ENCODE peak calls at places on chromosomes 4 and X, in eight cellular contexts. T is prostate gland, B is GM10248, O is nephron progenitor cell, Y is A673, R is stomach, L is type B pancreatic cell, C is RWPE1. N is an unnamed sample.

GRCh38 chr4:14167876-14168510 is 540.5 kb upstream of the BOD1L1 start:
- DNase-seq in T (no peak), B (no peak), O (no peak), Y (no peak), R (no peak), L (no peak), C (peak; percentile 24), N (no peak)

GRCh38 chr4:27684501-27685077 is 823.9 kb downstream of the STIM2 start:
- DNase-seq in T (peak; percentile 25), B (no peak), O (peak; percentile 64), Y (peak; percentile 79), R (peak; percentile 57), L (no peak), C (peak; percentile 19), N (no peak)

GRCh38 chr4:111360906-111361305 is 738.0 kb upstream of the PITX2 start:
- DNase-seq in T (no peak), B (no peak), O (no peak), Y (no peak), R (no peak), L (no peak), C (no peak), N (no peak)

GRCh38 chr4:48024522-48024921 is 8.0 kb downstream of the NIPAL1 start:
- DNase-seq in T (no peak), B (no peak), O (no peak), Y (no peak), R (no peak), L (no peak), C (no peak), N (no peak)

GRCh38 chrX:40418413-40419195 is 162.2 kb upstream of the ATP6AP2 start:
- DNase-seq in T (peak; percentile 28), B (no peak), O (no peak), Y (no peak), R (no peak), L (no peak), C (peak; percentile 3), N (no peak)

GRCh38 chrX:7927259-7928167 is at the start of gene PNPLA4:
- DNase-seq in T (peak; percentile 74), B (peak; percentile 87), O (peak; percentile 76), Y (peak; percentile 84), R (peak; percentile 93), L (peak; percentile 81), C (peak; percentile 64), N (peak; percentile 57)

GRCh38 chrX:139125916-139126315 is 404.6 kb upstream of the F9 start:
- DNase-seq in T (no peak), B (no peak), O (no peak), Y (no peak), R (no peak), L (no peak), C (no peak), N (no peak)

GRCh38 chrX:150038977-150039599 is 100.8 kb upstream of the EOLA2 start:
- DNase-seq in T (no peak), B (no peak), O (no peak), Y (peak; percentile 38), R (no peak), L (no peak), C (no peak), N (no peak)

GRCh38 chr4:25313194-25313895 is 771 bp downstream of the ZCCHC4 start:
- DNase-seq in T (no peak), B (no peak), O (peak; percentile 17), Y (peak; percentile 14), R (no peak), L (no peak), C (peak; percentile 13), N (no peak)

GRCh38 chrX:84339507-84340364 is 151.7 kb upstream of the RPS6KA6 start:
- DNase-seq in T (no peak), B (no peak), O (no peak), Y (peak; percentile 14), R (no peak), L (no peak), C (peak; percentile 1), N (no peak)

GRCh38 chr4:74328501-74328900 is 20.2 kb downstream of the EPGN start:
- DNase-seq in T (no peak), B (no peak), O (no peak), Y (no peak), R (no peak), L (no peak), C (no peak), N (no peak)

GRCh38 chr4:147039991-147040575 is 94.4 kb upstream of the TTC29 start:
- DNase-seq in T (no peak), B (no peak), O (no peak), Y (no peak), R (no peak), L (no peak), C (no peak), N (no peak)

GRCh38 chr4:5753366-5753765 is 42.4 kb downstream of the EVC start:
- DNase-seq in T (no peak), B (no peak), O (no peak), Y (no peak), R (no peak), L (no peak), C (no peak), N (no peak)

GRCh38 chr4:117692538-117692937 is 341.7 kb upstream of the NDST3 start:
- DNase-seq in T (no peak), B (no peak), O (no peak), Y (no peak), R (no peak), L (no peak), C (no peak), N (no peak)
- TF ChIP-seq CTCF in T (no peak), B (no peak), O (no peak), Y (no peak), R (no peak), L (no peak), C (no peak), N (no peak)

DNA sequence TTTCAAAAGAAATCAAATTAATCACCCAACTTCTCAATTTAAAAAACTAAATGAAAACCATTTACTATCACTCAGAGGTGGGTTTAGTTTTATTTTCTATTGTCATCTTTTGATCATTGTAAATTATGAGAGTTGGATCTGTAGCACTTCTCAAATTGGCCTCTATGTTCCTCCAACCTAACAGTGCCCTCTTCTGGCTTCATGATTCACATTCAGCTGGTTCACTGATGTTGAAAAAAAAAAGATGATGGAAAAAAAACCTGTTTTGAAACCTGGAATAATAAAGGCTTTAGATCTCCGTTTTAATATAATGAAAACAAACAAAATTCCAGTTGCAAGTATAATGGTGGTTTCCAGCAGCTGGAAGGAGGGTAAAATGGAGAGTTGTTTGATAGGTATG is 2.4 kb upstream of the NBDY start:
- DNase-seq in T (peak; percentile 4), B (peak; percentile 20), O (no peak), Y (peak; percentile 65), R (no peak), L (no peak), C (no peak), N (no peak)
- TF ChIP-seq CTCF in T (no peak), B (peak; percentile 47), O (peak; percentile 41), Y (peak; percentile 77), R (peak; percentile 52), L (peak; percentile 76), C (peak; percentile 50), N (peak; percentile 47)

GRCh38 chr4:72828864-72829263 is 240.7 kb downstream of the COX18 start:
- DNase-seq in T (no peak), B (no peak), O (no peak), Y (no peak), R (no peak), L (no peak), C (no peak), N (no peak)
- TF ChIP-seq CTCF in T (no peak), B (no peak), O (no peak), Y (no peak), R (no peak), L (no peak), C (no peak), N (no peak)

DNA sequence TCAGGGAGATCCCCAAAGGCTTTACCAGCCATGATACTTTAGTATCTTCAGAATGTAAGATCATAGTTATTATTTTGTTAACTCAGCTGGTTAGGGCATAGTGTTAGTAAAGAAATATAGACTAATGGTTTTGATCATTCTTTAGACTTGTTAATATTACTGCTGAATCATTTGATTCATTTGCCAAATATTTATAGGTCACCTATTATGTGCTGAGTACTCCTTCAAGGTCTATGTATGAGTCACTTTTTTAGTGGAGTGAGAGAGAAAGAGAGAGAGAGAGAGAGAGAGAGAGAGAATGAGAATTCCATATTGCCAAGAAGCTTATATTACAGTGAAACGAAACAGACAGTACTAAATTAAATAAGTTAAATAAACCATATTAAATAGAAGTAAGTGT is 110.3 kb downstream of the UBE2NL start:
- DNase-seq in T (no peak), B (no peak), O (no peak), Y (no peak), R (no peak), L (no peak), C (peak; percentile 7), N (no peak)
- TF ChIP-seq CTCF in T (no peak), B (no peak), O (no peak), Y (no peak), R (no peak), L (no peak), C (no peak), N (no peak)

GRCh38 chrX:144896323-144896722 is 351.0 kb upstream of the SPANXN1 start:
- DNase-seq in T (no peak), B (no peak), O (no peak), Y (peak; percentile 1), R (no peak), L (no peak), C (peak; percentile 0), N (no peak)
- TF ChIP-seq CTCF in T (no peak), B (no peak), O (peak; percentile 48), Y (peak; percentile 32), R (no peak), L (peak; percentile 67), C (peak; percentile 17), N (no peak)

DNA sequence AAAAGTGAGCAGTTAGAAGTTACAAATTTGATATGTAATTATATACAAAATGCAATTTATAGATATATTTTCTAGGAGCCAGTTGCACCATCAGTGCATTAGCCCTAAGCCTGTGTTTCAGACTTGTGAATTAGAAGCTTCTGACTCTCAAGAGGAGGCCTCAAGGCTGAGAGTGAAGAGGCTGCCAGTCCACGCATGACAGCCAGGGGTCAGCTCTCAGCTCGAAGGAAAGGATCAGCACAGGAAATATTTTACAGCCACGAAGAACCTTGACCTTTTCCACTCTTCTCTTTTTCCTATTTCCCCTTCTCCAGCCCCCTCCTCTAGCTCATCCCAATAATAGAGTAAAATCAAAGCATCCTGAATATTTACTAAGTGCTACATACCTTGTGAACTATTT is 642.4 kb downstream of the TRIML1 start:
- DNase-seq in T (no peak), B (no peak), O (peak; percentile 14), Y (peak; percentile 16), R (peak; percentile 31), L (no peak), C (peak; percentile 12), N (no peak)
- TF ChIP-seq CTCF in T (no peak), B (no peak), O (peak; percentile 37), Y (peak; percentile 33), R (peak; percentile 54), L (peak; percentile 66), C (no peak), N (no peak)

DNA sequence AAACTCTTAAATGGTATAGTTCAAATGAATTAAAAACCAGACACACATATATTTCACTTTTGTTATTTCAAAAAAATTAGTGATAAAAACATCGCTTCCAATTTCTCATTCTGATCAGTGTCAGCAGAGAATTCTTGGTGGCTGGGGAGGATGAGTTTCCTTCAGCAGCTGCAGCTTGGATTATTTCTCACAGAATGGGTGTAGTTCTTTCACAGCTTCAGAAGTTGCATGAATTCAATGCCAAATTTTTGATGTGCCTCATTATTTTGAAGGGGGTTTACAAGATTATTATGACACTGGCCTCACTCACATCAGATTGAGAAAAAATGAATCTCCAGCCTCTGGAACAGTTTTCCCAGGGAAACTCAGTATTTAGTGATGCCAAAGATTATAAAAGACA is 184.9 kb upstream of the WDFY3 start:
- DNase-seq in T (no peak), B (no peak), O (no peak), Y (no peak), R (no peak), L (no peak), C (no peak), N (no peak)
- TF ChIP-seq CTCF in T (no peak), B (no peak), O (no peak), Y (no peak), R (no peak), L (no peak), C (no peak), N (no peak)

N was measured in CD14-positive monocyte.